ENCODE peak calls at places on chromosomes 6 and 20, in six cellular contexts. One of them, this sample, is unnamed.

GRCh38 chr6:43891072-43891870 is 121.3 kb downstream of the VEGFA start:
- DNase-seq in B cell: no peak
- DNase-seq in thoracic aorta: no peak
- DNase-seq in breast epithelium: no peak
- DNase-seq in prostate gland: no peak
- DNase-seq in AG09309: no peak
- DNase-seq in this sample: no peak

GRCh38 chr6:79833264-79833663 is 114.1 kb downstream of the ELOVL4 start:
- DNase-seq in B cell: no peak
- DNase-seq in thoracic aorta: no peak
- DNase-seq in breast epithelium: no peak
- DNase-seq in prostate gland: no peak
- DNase-seq in AG09309: no peak
- DNase-seq in this sample: no peak

GRCh38 chr6:140001851-140002301 is 627.4 kb upstream of the CITED2 start:
- DNase-seq in B cell: no peak
- DNase-seq in thoracic aorta: no peak
- DNase-seq in breast epithelium: no peak
- DNase-seq in prostate gland: no peak
- DNase-seq in AG09309: no peak
- DNase-seq in this sample: no peak

GRCh38 chr20:2751868-2752630 is 48.4 kb downstream of the CPXM1 start:
- DNase-seq in B cell: peak; percentile 62
- DNase-seq in thoracic aorta: no peak
- DNase-seq in breast epithelium: no peak
- DNase-seq in prostate gland: peak; percentile 52
- DNase-seq in AG09309: no peak
- DNase-seq in this sample: no peak

GRCh38 chr6:41475737-41476357 is 70.3 kb upstream of the FOXP4 start:
- DNase-seq in B cell: no peak
- DNase-seq in thoracic aorta: no peak
- DNase-seq in breast epithelium: no peak
- DNase-seq in prostate gland: no peak
- DNase-seq in AG09309: no peak
- DNase-seq in this sample: no peak

GRCh38 chr20:53900380-53900999 is 169.9 kb downstream of the BCAS1 start:
- DNase-seq in B cell: no peak
- DNase-seq in thoracic aorta: no peak
- DNase-seq in breast epithelium: no peak
- DNase-seq in prostate gland: no peak
- DNase-seq in AG09309: no peak
- DNase-seq in this sample: no peak

GRCh38 chr6:6932968-6933367 is 174.8 kb upstream of the RREB1 start:
- DNase-seq in B cell: no peak
- DNase-seq in thoracic aorta: no peak
- DNase-seq in breast epithelium: no peak
- DNase-seq in prostate gland: no peak
- DNase-seq in AG09309: no peak
- DNase-seq in this sample: no peak

GRCh38 chr20:59817406-59817805 is 116.0 kb downstream of the SYCP2 start:
- DNase-seq in B cell: no peak
- DNase-seq in thoracic aorta: no peak
- DNase-seq in breast epithelium: no peak
- DNase-seq in prostate gland: no peak
- DNase-seq in AG09309: no peak
- DNase-seq in this sample: no peak

GRCh38 chr20:41180599-41181333 is 43.4 kb downstream of the PLCG1 start:
- DNase-seq in B cell: no peak
- DNase-seq in thoracic aorta: no peak
- DNase-seq in breast epithelium: peak; percentile 33
- DNase-seq in prostate gland: no peak
- DNase-seq in AG09309: no peak
- DNase-seq in this sample: no peak

GRCh38 chr6:1240766-1241165 is 71.1 kb upstream of the FOXQ1 start:
- DNase-seq in B cell: no peak
- DNase-seq in thoracic aorta: no peak
- DNase-seq in breast epithelium: no peak
- DNase-seq in prostate gland: no peak
- DNase-seq in AG09309: no peak
- DNase-seq in this sample: no peak

GRCh38 chr6:113856011-113856551 is 1.1 kb upstream of the MARCKS start:
- DNase-seq in B cell: peak; percentile 43
- DNase-seq in thoracic aorta: no peak
- DNase-seq in breast epithelium: no peak
- DNase-seq in prostate gland: peak; percentile 19
- DNase-seq in AG09309: no peak
- DNase-seq in this sample: no peak

GRCh38 chr20:1173698-1174097 is 11.1 kb downstream of the TMEM74B start:
- DNase-seq in B cell: no peak
- DNase-seq in thoracic aorta: no peak
- DNase-seq in breast epithelium: no peak
- DNase-seq in prostate gland: no peak
- DNase-seq in AG09309: no peak
- DNase-seq in this sample: no peak

GRCh38 chr6:26215200-26216014 is 128.2 kb downstream of the HFE start:
- DNase-seq in B cell: peak; percentile 56
- DNase-seq in thoracic aorta: no peak
- DNase-seq in breast epithelium: no peak
- DNase-seq in prostate gland: no peak
- DNase-seq in AG09309: no peak
- DNase-seq in this sample: no peak

GRCh38 chr20:47125553-47126373 is 230.7 kb downstream of the ZMYND8 start:
- DNase-seq in B cell: no peak
- DNase-seq in thoracic aorta: no peak
- DNase-seq in breast epithelium: no peak
- DNase-seq in prostate gland: peak; percentile 74
- DNase-seq in AG09309: no peak
- DNase-seq in this sample: no peak

GRCh38 chr20:47343007-47343472 is 13.5 kb downstream of the ZMYND8 start:
- DNase-seq in B cell: no peak
- DNase-seq in thoracic aorta: no peak
- DNase-seq in breast epithelium: no peak
- DNase-seq in prostate gland: no peak
- DNase-seq in AG09309: no peak
- DNase-seq in this sample: no peak

GRCh38 chr6:152750694-152751093 is at the start of gene VIP:
- DNase-seq in B cell: no peak
- DNase-seq in thoracic aorta: no peak
- DNase-seq in breast epithelium: no peak
- DNase-seq in prostate gland: no peak
- DNase-seq in AG09309: peak; percentile 4
- DNase-seq in this sample: no peak

GRCh38 chr20:25198663-25199363 is 3.3 kb downstream of the ENTPD6 start:
- DNase-seq in B cell: no peak
- DNase-seq in thoracic aorta: no peak
- DNase-seq in breast epithelium: no peak
- DNase-seq in prostate gland: no peak
- DNase-seq in AG09309: no peak
- DNase-seq in this sample: no peak

GRCh38 chr6:31769684-31770371 is 7.3 kb downstream of the VWA7 start:
- DNase-seq in B cell: peak; percentile 88
- DNase-seq in thoracic aorta: no peak
- DNase-seq in breast epithelium: peak; percentile 77
- DNase-seq in prostate gland: peak; percentile 65
- DNase-seq in AG09309: no peak
- DNase-seq in this sample: peak; percentile 71

GRCh38 chr6:158026054-158026900 is 44.6 kb downstream of the SYNJ2 start:
- DNase-seq in B cell: peak; percentile 79
- DNase-seq in thoracic aorta: peak; percentile 89
- DNase-seq in breast epithelium: no peak
- DNase-seq in prostate gland: no peak
- DNase-seq in AG09309: peak; percentile 88
- DNase-seq in this sample: peak; percentile 77

GRCh38 chr6:148438593-148438992 is 96.0 kb downstream of the SASH1 start:
- DNase-seq in B cell: no peak
- DNase-seq in thoracic aorta: no peak
- DNase-seq in breast epithelium: no peak
- DNase-seq in prostate gland: no peak
- DNase-seq in AG09309: no peak
- DNase-seq in this sample: no peak

GRCh38 chr6:6699741-6700367 is 111.3 kb downstream of the LY86 start:
- DNase-seq in B cell: no peak
- DNase-seq in thoracic aorta: peak; percentile 55
- DNase-seq in breast epithelium: peak; percentile 70
- DNase-seq in prostate gland: peak; percentile 75
- DNase-seq in AG09309: peak; percentile 84
- DNase-seq in this sample: peak; percentile 73

GRCh38 chr6:16182428-16182827 is 53.5 kb downstream of the MYLIP start:
- DNase-seq in B cell: no peak
- DNase-seq in thoracic aorta: no peak
- DNase-seq in breast epithelium: no peak
- DNase-seq in prostate gland: no peak
- DNase-seq in AG09309: no peak
- DNase-seq in this sample: no peak

GRCh38 chr6:115838763-115839401 is 221.8 kb downstream of the FRK start:
- DNase-seq in B cell: no peak
- DNase-seq in thoracic aorta: no peak
- DNase-seq in breast epithelium: no peak
- DNase-seq in prostate gland: no peak
- DNase-seq in AG09309: no peak
- DNase-seq in this sample: no peak

GRCh38 chr6:163554663-163555062 is 140.1 kb downstream of the QKI start:
- DNase-seq in B cell: peak; percentile 44
- DNase-seq in thoracic aorta: no peak
- DNase-seq in breast epithelium: no peak
- DNase-seq in prostate gland: no peak
- DNase-seq in AG09309: no peak
- DNase-seq in this sample: peak; percentile 37

GRCh38 chr6:54813901-54814300 is 32.7 kb upstream of the FAM83B start:
- DNase-seq in B cell: no peak
- DNase-seq in thoracic aorta: no peak
- DNase-seq in breast epithelium: no peak
- DNase-seq in prostate gland: no peak
- DNase-seq in AG09309: no peak
- DNase-seq in this sample: no peak

GRCh38 chr6:46993846-46994245 is 48.3 kb downstream of the ADGRF1 start:
- DNase-seq in B cell: no peak
- DNase-seq in thoracic aorta: no peak
- DNase-seq in breast epithelium: no peak
- DNase-seq in prostate gland: no peak
- DNase-seq in AG09309: peak; percentile 65
- DNase-seq in this sample: no peak

GRCh38 chr6:30847971-30848441 is 36.3 kb upstream of the DDR1 start:
- DNase-seq in B cell: no peak
- DNase-seq in thoracic aorta: no peak
- DNase-seq in breast epithelium: no peak
- DNase-seq in prostate gland: no peak
- DNase-seq in AG09309: no peak
- DNase-seq in this sample: no peak

GRCh38 chr6:89985744-89986493 is 91.7 kb downstream of the GJA10 start:
- DNase-seq in B cell: no peak
- DNase-seq in thoracic aorta: no peak
- DNase-seq in breast epithelium: no peak
- DNase-seq in prostate gland: no peak
- DNase-seq in AG09309: peak; percentile 78
- DNase-seq in this sample: no peak

GRCh38 chr20:44089987-44090674 is 96.9 kb downstream of the JPH2 start:
- DNase-seq in B cell: peak; percentile 21
- DNase-seq in thoracic aorta: no peak
- DNase-seq in breast epithelium: no peak
- DNase-seq in prostate gland: no peak
- DNase-seq in AG09309: no peak
- DNase-seq in this sample: no peak

GRCh38 chr6:73803562-73804221 is 107.7 kb downstream of the CD109 start:
- DNase-seq in B cell: no peak
- DNase-seq in thoracic aorta: no peak
- DNase-seq in breast epithelium: no peak
- DNase-seq in prostate gland: no peak
- DNase-seq in AG09309: peak; percentile 99
- DNase-seq in this sample: no peak
- TF ChIP-seq CTCF in B cell: no peak
- TF ChIP-seq CTCF in thoracic aorta: no peak
- TF ChIP-seq CTCF in breast epithelium: no peak
- TF ChIP-seq CTCF in prostate gland: no peak
- TF ChIP-seq CTCF in AG09309: peak; percentile 69
- TF ChIP-seq CTCF in this sample: no peak

DNA sequence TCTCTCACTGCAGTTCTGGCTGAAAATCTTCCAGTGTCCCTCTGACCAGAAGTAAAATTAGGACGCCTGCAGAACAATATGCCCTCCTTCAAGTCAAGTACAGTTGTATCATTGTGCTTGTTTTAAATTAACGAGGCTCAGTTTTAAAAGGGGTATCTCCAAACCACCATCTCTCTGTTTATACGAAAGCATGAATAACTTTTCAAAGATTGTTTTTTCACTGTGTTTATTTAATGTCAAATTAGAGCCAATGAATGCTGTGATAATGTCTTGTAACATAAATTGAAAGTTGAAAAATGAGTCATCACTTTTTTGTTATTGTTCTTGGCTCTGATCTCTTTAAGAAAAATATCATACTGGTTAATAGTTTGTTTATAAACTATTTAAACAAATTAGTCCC is 230.7 kb upstream of the THEMIS start:
- DNase-seq in B cell: no peak
- DNase-seq in thoracic aorta: no peak
- DNase-seq in breast epithelium: no peak
- DNase-seq in prostate gland: no peak
- DNase-seq in AG09309: no peak
- DNase-seq in this sample: no peak
- TF ChIP-seq CTCF in B cell: no peak
- TF ChIP-seq CTCF in thoracic aorta: no peak
- TF ChIP-seq CTCF in breast epithelium: no peak
- TF ChIP-seq CTCF in prostate gland: no peak
- TF ChIP-seq CTCF in AG09309: no peak
- TF ChIP-seq CTCF in this sample: no peak

GRCh38 chr6:137724018-137724403 is 143.0 kb upstream of the TNFAIP3 start:
- DNase-seq in B cell: no peak
- DNase-seq in thoracic aorta: no peak
- DNase-seq in breast epithelium: no peak
- DNase-seq in prostate gland: no peak
- DNase-seq in AG09309: no peak
- DNase-seq in this sample: no peak
- TF ChIP-seq CTCF in B cell: no peak
- TF ChIP-seq CTCF in thoracic aorta: no peak
- TF ChIP-seq CTCF in breast epithelium: no peak
- TF ChIP-seq CTCF in prostate gland: no peak
- TF ChIP-seq CTCF in AG09309: no peak
- TF ChIP-seq CTCF in this sample: no peak

GRCh38 chr6:34144581-34145160 is 1.2 kb downstream of the GRM4 start:
- DNase-seq in B cell: no peak
- DNase-seq in thoracic aorta: no peak
- DNase-seq in breast epithelium: no peak
- DNase-seq in prostate gland: no peak
- DNase-seq in AG09309: no peak
- DNase-seq in this sample: no peak

GRCh38 chr6:34145161-34146020 is 496 bp downstream of the GRM4 start:
- DNase-seq in B cell: peak; percentile 45
- DNase-seq in thoracic aorta: no peak
- DNase-seq in breast epithelium: no peak
- DNase-seq in prostate gland: no peak
- DNase-seq in AG09309: no peak
- DNase-seq in this sample: no peak

GRCh38 chr6:34142599-34142998 is 3.3 kb downstream of the GRM4 start:
- DNase-seq in B cell: no peak
- DNase-seq in thoracic aorta: no peak
- DNase-seq in breast epithelium: no peak
- DNase-seq in prostate gland: no peak
- DNase-seq in AG09309: no peak
- DNase-seq in this sample: no peak

GRCh38 chr6:34143196-34143883 is 2.5 kb downstream of the GRM4 start:
- DNase-seq in B cell: no peak
- DNase-seq in thoracic aorta: no peak
- DNase-seq in breast epithelium: no peak
- DNase-seq in prostate gland: no peak
- DNase-seq in AG09309: no peak
- DNase-seq in this sample: no peak

GRCh38 chr6:34143884-34144580 is 1.9 kb downstream of the GRM4 start:
- DNase-seq in B cell: peak; percentile 67
- DNase-seq in thoracic aorta: no peak
- DNase-seq in breast epithelium: no peak
- DNase-seq in prostate gland: no peak
- DNase-seq in AG09309: no peak
- DNase-seq in this sample: no peak
- TF ChIP-seq CTCF in B cell: peak; percentile 43
- TF ChIP-seq CTCF in thoracic aorta: no peak
- TF ChIP-seq CTCF in breast epithelium: no peak
- TF ChIP-seq CTCF in prostate gland: peak; percentile 14
- TF ChIP-seq CTCF in AG09309: peak; percentile 2
- TF ChIP-seq CTCF in this sample: no peak

This sample was measured in omental fat pad.